ENCODE peak calls at places on chromosomes 5 and 9, in six cellular contexts. A, Y, T, U, W and E are unnamed samples. For H3K9me3, the result is how much of the 10 kb centered on the place peaks cover.

GRCh38 chr5:131281868-131282234 is 18.0 kb downstream of the CDC42SE2 start:
- DNase-seq in A (no peak), Y (no peak), T (no peak), U (no peak), W (no peak), E (no peak)

GRCh38 chr5:112848116-112848811 is 12.8 kb upstream of the SRP19 start:
- DNase-seq in A (no peak), Y (peak), T (peak), U (peak), W (no peak), E (peak)

GRCh38 chr5:124873189-124873588 is 126.8 kb upstream of the ZNF608 start:
- DNase-seq in A (no peak), Y (no peak), T (no peak), U (no peak), W (no peak), E (no peak)

GRCh38 chr5:69517763-69518212 is 25.2 kb downstream of the OCLN start:
- DNase-seq in A (no peak), Y (no peak), T (peak), U (no peak), W (no peak), E (no peak)

GRCh38 chr9:88233091-88233490 is 94.8 kb upstream of the SPATA31C2 start:
- DNase-seq in A (no peak), Y (no peak), T (no peak), U (no peak), W (no peak), E (no peak)

GRCh38 chr5:114010362-114010761 is 351.5 kb upstream of the KCNN2 start:
- DNase-seq in A (no peak), Y (no peak), T (no peak), U (no peak), W (no peak), E (no peak)

GRCh38 chr5:146291421-146292074 is 47.1 kb upstream of the POU4F3 start:
- DNase-seq in A (no peak), Y (peak), T (peak), U (no peak), W (no peak), E (peak)

GRCh38 chr5:172187118-172188032 is 649 bp downstream of the STK10 start:
- DNase-seq in A (peak), Y (peak), T (peak), U (no peak), W (peak), E (no peak)

GRCh38 chr5:53871050-53871449 is 310.6 kb downstream of the NDUFS4 start:
- DNase-seq in A (no peak), Y (no peak), T (no peak), U (no peak), W (no peak), E (no peak)

GRCh38 chr9:137168907-137169763 is 716 bp downstream of the LRRC26 start:
- DNase-seq in A (no peak), Y (peak), T (peak), U (no peak), W (peak), E (no peak)

GRCh38 chr5:998975-999501 is 9.6 kb upstream of the NKD2 start:
- DNase-seq in A (peak), Y (no peak), T (no peak), U (no peak), W (peak), E (no peak)

GRCh38 chr9:126956929-126957686 is 42.5 kb downstream of the RALGPS1 start:
- DNase-seq in A (no peak), Y (no peak), T (no peak), U (no peak), W (no peak), E (no peak)

GRCh38 chr5:169757016-169757415 is 119.9 kb downstream of the DOCK2 start:
- DNase-seq in A (no peak), Y (no peak), T (no peak), U (no peak), W (no peak), E (no peak)

GRCh38 chr9:74570879-74571512 is 73.9 kb downstream of the RORB start:
- DNase-seq in A (no peak), Y (peak), T (peak), U (no peak), W (no peak), E (peak)

DNA sequence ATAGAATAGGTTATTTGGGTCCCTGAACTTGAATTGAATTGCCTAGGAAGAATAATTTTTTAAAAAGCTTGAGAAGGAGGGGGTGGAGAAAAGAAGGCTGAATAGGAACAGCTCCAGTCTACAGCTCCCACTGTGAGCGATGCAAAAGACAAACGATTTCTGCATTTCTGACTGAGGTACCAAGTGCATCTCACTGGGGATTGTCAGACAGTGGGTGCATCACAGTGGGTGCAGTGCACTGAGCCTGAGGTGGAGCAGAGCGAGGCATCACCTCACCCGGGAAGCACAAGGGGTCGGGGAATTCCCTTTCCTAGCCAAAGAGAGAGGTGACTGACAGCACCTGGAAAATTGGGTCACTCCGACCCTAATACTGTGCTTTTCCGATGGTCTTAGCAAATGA is 782.2 kb upstream of the RGMB start:
- DNase-seq in A (no peak), Y (no peak), T (no peak), U (no peak), W (no peak), E (no peak)
- TF ChIP-seq POLR2AphosphoS5 in A (no peak), Y (no peak), T (no peak), U (no peak), W (no peak), E (no peak)

GRCh38 chr5:88193896-88194295 is 74.7 kb downstream of the TMEM161B start:
- DNase-seq in A (no peak), Y (no peak), T (no peak), U (no peak), W (no peak), E (no peak)

GRCh38 chr5:88188458-88189132 is 80.0 kb downstream of the TMEM161B start:
- DNase-seq in A (no peak), Y (no peak), T (no peak), U (no peak), W (no peak), E (no peak)

DNA sequence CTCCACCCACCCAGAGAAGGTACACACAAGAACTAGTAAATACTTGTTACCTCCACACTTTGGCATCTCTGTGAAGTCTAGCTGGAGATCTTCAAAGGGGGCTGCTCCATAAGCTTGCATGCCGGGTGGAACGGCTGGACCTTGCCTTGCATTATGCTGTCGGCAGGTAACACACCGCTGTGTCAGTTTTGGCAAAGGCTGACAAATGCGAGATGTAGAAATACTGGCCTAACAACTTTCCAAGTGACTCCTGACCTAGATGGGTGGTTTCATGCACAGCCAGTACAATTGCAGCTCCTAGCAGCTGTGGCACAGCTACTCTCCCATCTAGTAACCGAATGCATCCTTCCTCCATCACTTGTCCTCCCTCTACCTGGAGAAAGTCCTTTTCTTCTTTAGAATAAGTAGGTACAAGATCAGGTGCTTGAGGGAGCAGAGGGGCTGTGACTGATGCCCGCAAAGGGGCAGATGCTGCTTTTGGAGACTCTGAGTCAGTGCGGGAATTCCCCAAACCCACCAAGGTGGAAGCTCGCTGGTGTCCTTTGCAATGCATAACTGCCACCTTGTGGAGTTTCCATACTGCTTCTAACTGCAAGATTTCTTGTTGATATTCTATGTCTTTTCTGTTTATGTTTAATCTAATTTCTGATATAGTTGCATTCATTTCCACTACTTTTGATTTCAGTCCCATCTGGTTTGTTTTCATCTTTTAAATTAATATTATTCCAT is 78.4 kb downstream of the TMEM161B start:
- DNase-seq in A (no peak), Y (no peak), T (no peak), U (no peak), W (no peak), E (no peak)
- H3K9me3 ChIP-seq in A (under half), Y (under half), T (under half), U (under half), W (under half), E (under half)

GRCh38 chr5:107414802-107415201 is 255.9 kb downstream of the EFNA5 start:
- DNase-seq in A (no peak), Y (no peak), T (no peak), U (no peak), W (no peak), E (no peak)
- H3K27ac ChIP-seq in A (no peak), Y (no peak), T (no peak), U (no peak), W (no peak), E (no peak)

GRCh38 chr9:78031826-78032598 is 401 bp upstream of the GNAQ start:
- DNase-seq in A (peak), Y (peak), T (peak), U (no peak), W (peak), E (no peak)
- TF ChIP-seq POLR2AphosphoS5 in A (peak), Y (peak), T (peak), U (no peak), W (peak), E (peak)

DNA sequence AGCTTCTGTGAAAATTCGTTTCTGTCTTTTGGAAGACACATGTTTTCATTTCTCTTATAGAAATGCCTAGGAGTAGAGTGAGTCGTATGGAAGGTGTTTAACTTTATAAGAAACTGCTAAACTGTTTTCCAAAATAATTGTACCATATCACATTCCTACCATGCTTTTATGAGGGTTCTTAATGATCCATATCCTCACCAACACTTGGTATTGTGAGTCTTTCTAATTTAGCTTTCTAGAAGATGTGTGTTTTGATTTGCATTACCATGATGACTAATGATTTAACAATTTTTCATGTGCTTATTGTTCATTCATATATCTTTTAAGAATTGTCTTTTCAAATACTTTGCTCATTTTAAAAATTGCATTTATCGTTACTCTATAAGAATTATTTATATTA is 223.6 kb downstream of the COMMD10 start:
- DNase-seq in A (no peak), Y (no peak), T (no peak), U (no peak), W (no peak), E (no peak)
- H3K9me3 ChIP-seq in A (under half), Y (under half), T (under half), U (under half), W (under half), E (under half)

GRCh38 chr5:64163746-64164145 is 1.9 kb upstream of the RNF180 start:
- DNase-seq in A (no peak), Y (no peak), T (no peak), U (no peak), W (no peak), E (no peak)

GRCh38 chr5:64158827-64159226 is 6.8 kb upstream of the RNF180 start:
- DNase-seq in A (no peak), Y (no peak), T (no peak), U (no peak), W (no peak), E (no peak)

GRCh38 chr5:64163135-64163534 is 2.5 kb upstream of the RNF180 start:
- DNase-seq in A (no peak), Y (no peak), T (no peak), U (no peak), W (no peak), E (no peak)

GRCh38 chr5:64160196-64160595 is 5.4 kb upstream of the RNF180 start:
- DNase-seq in A (no peak), Y (no peak), T (no peak), U (no peak), W (no peak), E (no peak)

DNA sequence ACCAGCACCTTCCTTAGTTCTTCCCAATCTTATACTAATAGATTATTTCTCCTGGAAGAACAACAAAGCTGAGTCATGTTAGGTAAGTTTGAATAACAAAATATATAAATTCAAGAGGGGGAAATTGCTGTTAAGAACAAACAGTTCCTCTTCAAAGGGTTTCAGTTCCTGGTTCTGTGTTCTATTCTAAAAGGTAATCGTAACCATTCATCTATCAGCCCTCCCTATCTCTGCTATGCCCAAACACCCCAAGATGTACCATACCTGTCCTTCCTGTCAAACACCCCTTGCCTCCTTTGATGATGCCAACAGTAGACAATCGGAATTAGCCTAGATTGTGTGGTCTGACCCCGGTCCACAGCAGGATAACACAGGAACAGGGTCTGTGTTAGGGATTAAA is 4.2 kb upstream of the RNF180 start:
- DNase-seq in A (no peak), Y (no peak), T (no peak), U (no peak), W (no peak), E (no peak)
- H3K27ac ChIP-seq in A (no peak), Y (no peak), T (no peak), U (no peak), W (no peak), E (no peak)

DNA sequence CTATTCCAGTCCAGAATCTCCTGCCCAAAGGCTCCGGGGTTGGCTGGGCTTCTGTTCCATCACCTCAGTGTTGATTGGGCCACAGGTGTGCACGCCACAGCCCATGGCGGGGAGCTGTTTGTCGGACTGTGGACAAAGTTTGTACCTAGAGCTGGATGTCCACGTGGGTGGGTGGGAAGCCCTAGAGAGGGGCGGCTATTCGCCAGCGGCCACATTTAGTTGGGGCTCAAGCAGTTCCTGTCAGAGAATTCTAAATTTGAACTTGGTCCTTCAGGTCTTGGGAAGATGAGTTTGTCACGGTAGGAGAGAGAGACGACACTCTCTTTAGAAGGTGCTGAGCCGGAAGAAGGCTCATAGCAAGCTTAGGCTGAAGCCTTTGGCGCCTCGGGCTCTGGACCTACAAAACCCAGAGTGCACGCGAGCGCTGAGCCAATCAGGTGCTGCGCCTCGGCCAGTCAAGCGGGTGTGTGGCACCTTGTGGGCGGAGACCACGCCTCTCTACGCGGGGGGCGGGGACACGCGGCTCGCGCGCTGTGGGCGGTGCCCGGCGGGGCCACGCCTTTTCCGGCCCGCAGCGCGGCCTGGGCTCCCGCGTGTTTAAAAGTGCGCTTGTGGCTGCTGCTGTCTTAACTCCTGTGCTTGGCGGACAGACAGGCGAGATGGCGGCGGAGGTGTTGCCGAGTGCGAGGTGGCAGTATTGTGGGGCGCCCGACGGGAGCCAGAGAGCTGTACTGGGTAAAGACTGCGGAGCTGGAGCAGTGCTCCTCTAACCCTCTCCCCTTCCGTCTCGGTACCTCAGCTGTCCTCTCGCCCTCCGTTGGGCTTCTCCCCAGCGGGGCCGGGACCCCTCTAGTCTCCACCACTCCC is at the start of gene POLR1E:
- DNase-seq in A (peak), Y (peak), T (peak), U (peak), W (peak), E (peak)
- TF ChIP-seq POLR2AphosphoS5 in A (peak), Y (peak), T (peak), U (peak), W (peak), E (peak)